ENCODE peak calls at places on chromosomes 2 and 18, in ten cellular contexts. H is RWPE2; V is left lung; N is natural killer cell treated with Interleukin-12 subunit alpha and Interleukin-12 subunit beta and Interleukin-15 and Interleukin-18, amount 100 ng/mL, for 72 hours; S is upper lobe of right lung; W is HepG2; T is activated T-cell treated with anti-CD3 and anti-CD28 coated beads, Interleukin-2, amount 50 U/mL, for 4 hours; O is lower lobe of right lung; P is heart left ventricle; I is stimulated activated naive CD8-positive, alpha-beta T cell treated with anti-CD3 and anti-CD28 coated beads, Interleukin-15, Interleukin-2, amounts not matched to agents 100 U/mL and 50 U/mL, for 24 hours. A is an unnamed sample.
A peak's percentile ranks its signal among the peaks of the same experiment; 100 is the strongest.

GRCh38 chr2:130302164-130302886 is 40.4 kb upstream of the IMP4 start:
- ATAC-seq in I (no peak), O (peak; percentile 27), H (peak; percentile 27), T (no peak), W (peak; percentile 61), S (no peak), N (peak; percentile 43), P (no peak), V (no peak), A (no peak)

GRCh38 chr2:5995832-5996231 is 303.6 kb downstream of the SOX11 start:
- ATAC-seq in O (no peak), P (no peak), V (no peak), I (no peak), N (no peak), W (no peak), S (no peak), H (no peak), T (no peak), A (no peak)

GRCh38 chr2:215060851-215061541 is 77.4 kb downstream of the ABCA12 start:
- ATAC-seq in P (no peak), S (no peak), I (no peak), N (no peak), W (no peak), T (no peak), H (no peak), O (no peak), V (no peak), A (no peak)

GRCh38 chr2:10410001-10410671 is 38.0 kb downstream of the ODC1 start:
- ATAC-seq in P (no peak), S (no peak), I (peak; percentile 17), H (no peak), W (no peak), O (no peak), N (no peak), V (no peak), T (no peak), A (no peak)

GRCh38 chr2:227010433-227010832 is 153.6 kb downstream of the COL4A4 start:
- ATAC-seq in O (peak; percentile 54), I (no peak), N (no peak), T (no peak), W (peak; percentile 21), S (peak; percentile 62), H (peak; percentile 61), V (peak; percentile 72), P (no peak), A (no peak)

GRCh38 chr2:239465017-239466001 is 64.5 kb upstream of the HDAC4 start:
- ATAC-seq in H (peak; percentile 97), N (no peak), P (peak; percentile 62), V (peak; percentile 86), S (peak; percentile 88), T (no peak), W (peak; percentile 6), I (no peak), O (peak; percentile 91), A (no peak)

GRCh38 chr2:110973275-110973674 is 147.4 kb upstream of the BCL2L11 start:
- ATAC-seq in T (no peak), P (no peak), N (no peak), W (no peak), V (peak; percentile 31), O (peak; percentile 38), H (no peak), S (peak; percentile 63), I (no peak), A (no peak)

GRCh38 chr2:69902213-69902922 is 8.6 kb downstream of the SNRNP27 start:
- ATAC-seq in V (peak; percentile 19), W (no peak), N (no peak), H (no peak), O (peak; percentile 78), P (no peak), T (peak; percentile 35), S (peak; percentile 84), I (no peak), A (peak; percentile 32)

GRCh38 chr2:179899666-179900065 is 38.3 kb upstream of the ZNF385B start:
- ATAC-seq in V (no peak), I (no peak), O (no peak), T (no peak), P (no peak), H (no peak), N (no peak), S (no peak), W (no peak), A (no peak)

GRCh38 chr2:30155889-30156658 is 9.3 kb downstream of the YPEL5 start:
- ATAC-seq in H (no peak), N (no peak), T (peak; percentile 72), O (no peak), W (peak; percentile 43), I (peak; percentile 69), S (no peak), V (peak; percentile 26), P (no peak), A (peak; percentile 89)

GRCh38 chr18:3661121-3661520 is 211.1 kb downstream of the TGIF1 start:
- ATAC-seq in O (peak; percentile 61), S (peak; percentile 48), W (no peak), H (no peak), V (peak; percentile 43), P (no peak), N (no peak), I (peak; percentile 15), T (no peak), A (no peak)

GRCh38 chr2:230128943-230129342 is 60.2 kb upstream of the SLC16A14 start:
- ATAC-seq in I (no peak), N (no peak), O (no peak), T (no peak), H (no peak), V (peak; percentile 36), W (peak; percentile 15), S (no peak), P (no peak), A (no peak)

GRCh38 chr2:225002656-225003045 is 39.6 kb downstream of the DOCK10 start:
- ATAC-seq in S (peak; percentile 35), H (no peak), P (no peak), N (peak; percentile 71), T (peak; percentile 56), I (peak; percentile 79), V (peak; percentile 19), W (peak; percentile 72), O (no peak), A (peak; percentile 74)

GRCh38 chr2:41865263-41865662 is 182.6 kb upstream of the PKDCC start:
- ATAC-seq in V (no peak), W (no peak), P (no peak), O (no peak), N (no peak), S (no peak), H (no peak), T (no peak), I (no peak), A (no peak)

GRCh38 chr18:48428494-48429177 is 19.5 kb upstream of the ZBTB7C start:
- ATAC-seq in I (no peak), O (peak; percentile 45), T (no peak), V (peak; percentile 23), S (peak; percentile 50), N (no peak), W (no peak), H (no peak), P (no peak), A (no peak)

GRCh38 chr2:8551622-8552074 is 130.2 kb upstream of the ID2 start:
- ATAC-seq in H (no peak), W (no peak), V (no peak), S (no peak), T (peak; percentile 89), N (peak; percentile 74), O (no peak), P (no peak), I (peak; percentile 86), A (peak; percentile 60)

GRCh38 chr18:49301608-49302007 is 158.8 kb downstream of the DYM start:
- ATAC-seq in N (no peak), S (no peak), I (no peak), W (no peak), V (no peak), H (no peak), O (no peak), T (no peak), P (no peak), A (no peak)

GRCh38 chr2:220469201-220469600 is 841.8 kb downstream of the SLC4A3 start:
- ATAC-seq in P (no peak), H (peak; percentile 73), N (no peak), V (no peak), O (no peak), S (no peak), W (no peak), I (no peak), T (no peak), A (no peak)

GRCh38 chr2:201872576-201872975 is 66.2 kb downstream of the CDK15 start:
- ATAC-seq in P (no peak), W (no peak), N (no peak), O (no peak), H (no peak), I (no peak), V (no peak), T (no peak), S (no peak), A (no peak)

GRCh38 chr2:18552351-18553077 is 7.9 kb downstream of the RDH14 start:
- ATAC-seq in I (peak; percentile 84), V (peak; percentile 77), S (no peak), T (no peak), H (peak; percentile 21), P (no peak), O (no peak), N (no peak), W (no peak), A (no peak)

GRCh38 chr2:105290981-105291660 is 38.4 kb downstream of the TGFBRAP1 start:
- ATAC-seq in P (no peak), N (no peak), V (no peak), H (peak; percentile 23), S (no peak), I (no peak), W (no peak), T (no peak), O (no peak), A (no peak)

GRCh38 chr2:110883401-110883800 is 151.0 kb downstream of the ACOXL start:
- ATAC-seq in P (no peak), W (no peak), V (no peak), N (no peak), S (no peak), O (no peak), T (no peak), I (no peak), H (no peak), A (no peak)

GRCh38 chr2:231786177-231786916 is at the start of gene COPS7B:
- ATAC-seq in V (peak; percentile 71), O (peak; percentile 86), I (peak; percentile 74), T (peak; percentile 70), H (peak; percentile 69), P (no peak), W (peak; percentile 84), S (peak; percentile 90), N (peak; percentile 78), A (peak; percentile 68)

GRCh38 chr2:109216332-109216731 is 87.3 kb downstream of the SH3RF3 start:
- ATAC-seq in W (no peak), S (peak; percentile 31), P (no peak), V (peak; percentile 52), I (no peak), T (no peak), N (no peak), O (no peak), H (no peak), A (no peak)

GRCh38 chr2:126799306-126799705 is 99.4 kb upstream of the TEX51 start:
- ATAC-seq in N (no peak), P (no peak), I (no peak), W (no peak), O (no peak), V (no peak), S (peak; percentile 13), T (no peak), H (no peak), A (no peak)

GRCh38 chr2:180196419-180196977 is 189.4 kb upstream of the CWC22 start:
- ATAC-seq in H (no peak), I (no peak), S (no peak), T (no peak), O (no peak), N (no peak), P (no peak), V (no peak), W (no peak), A (no peak)

GRCh38 chr2:105929506-105929905 is 184.8 kb downstream of the NCK2 start:
- ATAC-seq in N (peak; percentile 50), O (no peak), W (no peak), T (peak; percentile 49), V (no peak), H (no peak), P (no peak), I (peak; percentile 43), S (no peak), A (peak; percentile 68)

GRCh38 chr2:15619076-15619475 is 27.4 kb downstream of the DDX1 start:
- ATAC-seq in P (no peak), W (peak; percentile 60), S (peak; percentile 28), I (peak; percentile 14), O (no peak), V (no peak), N (peak; percentile 44), H (no peak), T (no peak), A (no peak)

A was measured in activated T-helper 17 cell treated with anti-CD3 and anti-CD28 coated beads, Interleukin-2, amount 50 U/mL, for 72 hours.